ENCODE peak calls at places on chromosomes 13 and 19, in six cellular contexts. D is IMR-90, X is H9, N is trophoblast cell, C is H1, I is mesenchymal stem cell. Z is an unnamed sample.
A peak's percentile ranks its signal among the peaks of the same experiment; 100 is the strongest.

GRCh38 chr13:23766199-23766771 is 122.9 kb downstream of the MIPEP start:
- DNase-seq in D (no peak), X (no peak), N (no peak), C (no peak), I (no peak), Z (no peak)

GRCh38 chr19:17107546-17108452 is 32.2 kb downstream of the MYO9B start:
- DNase-seq in D (peak; percentile 98), X (no peak), N (peak; percentile 89), C (no peak), I (peak; percentile 98), Z (no peak)

GRCh38 chr13:110628477-110628793 is 13.1 kb downstream of the NAXD start:
- DNase-seq in D (no peak), X (no peak), N (peak; percentile 69), C (no peak), I (peak; percentile 85), Z (no peak)

GRCh38 chr13:30119476-30119875 is 187.9 kb downstream of the KATNAL1 start:
- DNase-seq in D (peak; percentile 64), X (no peak), N (peak; percentile 90), C (no peak), I (peak; percentile 78), Z (no peak)

GRCh38 chr13:22176968-22177545 is 506.2 kb downstream of the FGF9 start:
- DNase-seq in D (peak; percentile 43), X (no peak), N (no peak), C (no peak), I (no peak), Z (no peak)

GRCh38 chr19:51607920-51608562 is 22.2 kb downstream of the SIGLEC5 start:
- DNase-seq in D (peak; percentile 70), X (peak; percentile 81), N (peak; percentile 95), C (peak; percentile 91), I (peak; percentile 56), Z (peak; percentile 30)

GRCh38 chr13:45439781-45440462 is 21.7 kb upstream of the SLC25A30 start:
- DNase-seq in D (no peak), X (no peak), N (no peak), C (no peak), I (no peak), Z (no peak)

GRCh38 chr13:42762251-42762650 is 19.1 kb upstream of the FAM216B start:
- DNase-seq in D (peak; percentile 54), X (no peak), N (peak; percentile 93), C (no peak), I (peak; percentile 35), Z (no peak)

GRCh38 chr13:73417012-73417615 is 358.3 kb downstream of the KLF5 start:
- DNase-seq in D (no peak), X (no peak), N (peak; percentile 15), C (no peak), I (no peak), Z (no peak)

GRCh38 chr13:101941095-101941777 is 460.6 kb downstream of the FGF14 start:
- DNase-seq in D (peak; percentile 2), X (no peak), N (peak; percentile 49), C (no peak), I (peak; percentile 2), Z (no peak)

GRCh38 chr13:110109910-110110309 is 197.0 kb downstream of the COL4A1 start:
- DNase-seq in D (peak; percentile 95), X (peak; percentile 54), N (no peak), C (no peak), I (peak; percentile 91), Z (no peak)

GRCh38 chr19:1206733-1207301 is 1.2 kb downstream of the STK11 start:
- DNase-seq in D (no peak), X (peak; percentile 27), N (no peak), C (no peak), I (no peak), Z (no peak)

GRCh38 chr13:113192902-113193301 is 15.6 kb downstream of the PCID2 start:
- DNase-seq in D (peak; percentile 88), X (no peak), N (no peak), C (no peak), I (peak; percentile 73), Z (no peak)

GRCh38 chr13:27797228-27797624 is 4.9 kb downstream of the GSX1 start:
- DNase-seq in D (peak; percentile 30), X (peak; percentile 80), N (peak; percentile 21), C (peak; percentile 80), I (peak; percentile 29), Z (peak; percentile 64)

GRCh38 chr19:14039181-14039580 is 7.6 kb downstream of the IL27RA start:
- DNase-seq in D (no peak), X (no peak), N (no peak), C (no peak), I (no peak), Z (no peak)

GRCh38 chr13:80010846-80011245 is 330.1 kb downstream of the SPRY2 start:
- DNase-seq in D (no peak), X (no peak), N (no peak), C (no peak), I (no peak), Z (no peak)

GRCh38 chr13:36297259-36297599 is 385 bp downstream of the CCDC169 start:
- DNase-seq in D (peak; percentile 25), X (no peak), N (peak; percentile 49), C (no peak), I (peak; percentile 58), Z (no peak)

GRCh38 chr13:19862511-19863313 is 737 bp downstream of the ZMYM5 start:
- DNase-seq in D (peak; percentile 7), X (peak; percentile 36), N (peak; percentile 47), C (peak; percentile 63), I (peak; percentile 57), Z (peak; percentile 24)

GRCh38 chr13:59689057-59689456 is 474.7 kb downstream of the DIAPH3 start:
- DNase-seq in D (no peak), X (peak; percentile 34), N (no peak), C (no peak), I (no peak), Z (no peak)

GRCh38 chr13:83377486-83377885 is 504.8 kb downstream of the SLITRK1 start:
- DNase-seq in D (peak; percentile 72), X (no peak), N (no peak), C (no peak), I (no peak), Z (no peak)

GRCh38 chr19:5903054-5903501 is 512 bp downstream of the NDUFA11 start:
- DNase-seq in D (peak; percentile 49), X (no peak), N (peak; percentile 30), C (no peak), I (peak; percentile 62), Z (no peak)

GRCh38 chr13:101916758-101917474 is 464.4 kb downstream of the ITGBL1 start:
- DNase-seq in D (no peak), X (no peak), N (no peak), C (no peak), I (no peak), Z (no peak)

GRCh38 chr13:33761744-33762143 is 56.2 kb upstream of the RFC3 start:
- DNase-seq in D (no peak), X (peak; percentile 30), N (no peak), C (no peak), I (no peak), Z (no peak)

GRCh38 chr19:57002195-57002601 is 117.6 kb upstream of the USP29 start:
- DNase-seq in D (no peak), X (no peak), N (no peak), C (no peak), I (no peak), Z (no peak)
- H4K91ac ChIP-seq in D (no peak overlapping the region), X (no peak overlapping the region), N (no peak overlapping the region), C (no peak overlapping the region), I (no peak overlapping the region), Z (no peak overlapping the region)

DNA sequence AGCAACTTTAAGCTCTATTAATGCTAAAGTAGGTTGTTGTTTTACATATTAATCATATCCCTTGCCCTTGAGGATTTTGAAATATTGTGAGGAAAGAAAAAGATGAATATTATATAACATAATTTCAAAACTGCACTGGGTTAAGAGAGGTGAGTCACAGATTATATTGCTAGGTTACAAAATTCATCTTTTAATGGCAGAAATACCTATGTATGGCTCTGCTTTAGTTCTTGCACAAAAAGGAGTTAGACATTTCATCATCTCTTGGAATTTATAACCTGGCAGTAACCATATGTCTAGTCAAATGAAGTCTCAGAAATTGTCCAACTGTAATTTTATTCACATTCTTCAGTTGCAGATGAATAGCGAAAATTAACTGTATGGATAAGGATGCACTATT is 2041.1 kb downstream of the OLFM4 start:
- DNase-seq in D (no peak), X (no peak), N (no peak), C (no peak), I (no peak), Z (no peak)
- H3K4me2 ChIP-seq in D (no peak overlapping the region), X (no peak overlapping the region), N (no peak overlapping the region), C (no peak overlapping the region), I (no peak overlapping the region), Z (no peak overlapping the region)

GRCh38 chr13:40779049-40779448 is 8.1 kb upstream of the MRPS31 start:
- DNase-seq in D (no peak), X (peak; percentile 50), N (no peak), C (no peak), I (no peak), Z (no peak)
- H4K91ac ChIP-seq in D (no peak overlapping the region), X (no peak overlapping the region), N (no peak overlapping the region), C (no peak overlapping the region), I (peak overlapping the region; percentile 84), Z (no peak overlapping the region)

GRCh38 chr19:12603714-12604113 is 6.9 kb downstream of the ZNF490 start:
- DNase-seq in D (peak; percentile 67), X (no peak), N (no peak), C (no peak), I (no peak), Z (no peak)
- H3K4me2 ChIP-seq in D (no peak overlapping the region), X (no peak overlapping the region), N (no peak overlapping the region), C (no peak overlapping the region), I (no peak overlapping the region), Z (no peak overlapping the region)

DNA sequence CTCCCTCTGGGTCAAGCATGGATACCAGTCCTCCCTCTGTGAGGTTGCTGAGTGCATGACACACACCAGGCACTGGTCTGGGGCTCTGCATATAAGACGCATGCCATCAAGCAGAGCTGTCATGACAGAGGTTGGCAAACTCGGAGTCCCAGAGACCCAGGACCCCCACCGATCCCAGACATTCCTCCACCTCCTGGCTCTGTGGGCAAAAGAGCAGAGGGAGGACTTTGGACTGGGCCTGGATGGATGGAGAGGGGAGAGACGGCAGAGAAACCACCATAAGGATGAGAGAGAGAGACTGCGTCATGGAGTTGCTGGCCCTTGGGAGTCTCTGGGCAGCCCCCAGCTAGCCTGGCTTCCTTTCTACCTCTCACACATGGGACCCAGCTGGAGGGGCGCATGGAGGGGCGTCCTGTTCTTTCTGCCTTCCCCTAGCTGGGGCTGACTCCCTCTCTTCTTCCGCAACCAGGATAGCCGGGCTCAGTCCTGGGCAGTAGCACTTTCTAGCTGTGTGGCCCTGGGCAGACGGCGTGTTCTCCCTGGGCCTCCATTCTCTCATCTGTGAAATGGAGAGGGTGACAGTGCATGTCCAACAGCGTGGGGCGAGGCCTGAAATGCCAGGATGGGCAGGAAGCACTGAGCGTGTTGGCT is 1.6 kb downstream of the HPN start:
- DNase-seq in D (no peak), X (no peak), N (no peak), C (no peak), I (no peak), Z (no peak)
- H4K91ac ChIP-seq in D (no peak overlapping the region), X (no peak overlapping the region), N (no peak overlapping the region), C (no peak overlapping the region), I (no peak overlapping the region), Z (no peak overlapping the region)

GRCh38 chr13:98476106-98476505 is 100.8 kb downstream of the STK24 start:
- DNase-seq in D (no peak), X (peak; percentile 87), N (no peak), C (no peak), I (no peak), Z (no peak)
- H3K4me2 ChIP-seq in D (no peak overlapping the region), X (peak overlapping the region; percentile 40), N (no peak overlapping the region), C (peak overlapping the region; percentile 65), I (peak overlapping the region; percentile 45), Z (no peak overlapping the region)

Z was measured in neuronal stem cell.